ENCODE peak calls at places on chromosomes 13 and 19, in nine cellular contexts. E is AG09309; P is H9; O is T-cell; L is stimulated activated CD8-positive, alpha-beta memory T cell treated with anti-CD3 and anti-CD28 coated beads, Interleukin-15, amount 100 ng/mL, for 48 hours; G is NB4; Y is A549; F is cardiac fibroblast; T is right cardiac atrium. Z is an unnamed sample.

GRCh38 chr13:109989686-109990085 is 203.3 kb upstream of the IRS2 start:
- DNase-seq in P (no peak), G (no peak), L (no peak), T (no peak), Y (no peak), O (no peak), E (no peak), F (peak), Z (peak)

GRCh38 chr19:17073869-17074627 is 1.2 kb downstream of the HAUS8 start:
- DNase-seq in Y (no peak), P (peak), G (no peak), E (no peak), F (no peak), L (no peak), O (no peak), T (peak), Z (no peak)

GRCh38 chr19:8390617-8390981 is 439 bp downstream of the RAB11B start:
- DNase-seq in L (peak), T (peak), Y (peak), P (peak), E (peak), G (peak), O (peak), F (peak), Z (peak)

GRCh38 chr13:59673301-59673700 is 490.4 kb downstream of the DIAPH3 start:
- DNase-seq in O (no peak), E (no peak), G (no peak), F (no peak), L (no peak), Y (no peak), P (no peak), T (no peak), Z (no peak)

GRCh38 chr13:25490236-25490635 is 118.5 kb downstream of the ATP8A2 start:
- DNase-seq in G (no peak), P (no peak), O (no peak), E (no peak), L (no peak), Y (no peak), T (no peak), F (no peak), Z (no peak)

GRCh38 chr13:112910016-112910415 is 59.0 kb upstream of the MCF2L start:
- DNase-seq in O (no peak), T (no peak), G (no peak), Y (no peak), F (no peak), P (no peak), E (no peak), L (no peak), Z (no peak)

GRCh38 chr13:23516190-23516589 is 54.0 kb upstream of the TNFRSF19 start:
- DNase-seq in O (no peak), F (no peak), E (no peak), Y (no peak), T (no peak), P (no peak), L (no peak), G (no peak), Z (no peak)

GRCh38 chr19:5850743-5851293 is 431 bp downstream of the FUT3 start:
- DNase-seq in L (no peak), F (peak), P (no peak), T (peak), E (no peak), O (no peak), Y (no peak), G (no peak), Z (peak)

GRCh38 chr19:14198384-14199376 is 7.3 kb downstream of the ADGRL1 start:
- DNase-seq in G (peak), T (no peak), Y (peak), L (no peak), O (no peak), E (no peak), F (peak), P (no peak), Z (peak)

GRCh38 chr19:44635581-44636438 is 7.9 kb upstream of the PVR start:
- DNase-seq in Y (no peak), E (no peak), O (no peak), T (no peak), P (no peak), G (peak), L (no peak), F (peak), Z (no peak)

GRCh38 chr13:88031980-88032562 is 360.9 kb downstream of the SLITRK5 start:
- DNase-seq in Y (no peak), E (no peak), L (no peak), P (no peak), G (no peak), O (no peak), T (no peak), F (peak), Z (no peak)

GRCh38 chr13:32883501-32883900 is 132.7 kb upstream of the KL start:
- DNase-seq in E (no peak), O (no peak), F (no peak), P (no peak), L (no peak), Y (no peak), G (no peak), T (no peak), Z (peak)

GRCh38 chr13:98173431-98173921 is 3.6 kb downstream of the RNF113B start:
- DNase-seq in F (peak), E (peak), G (no peak), T (peak), Y (peak), L (no peak), P (no peak), O (no peak), Z (peak)

GRCh38 chr13:71219671-71220070 is 647.3 kb downstream of the DACH1 start:
- DNase-seq in O (no peak), G (no peak), L (no peak), T (no peak), F (no peak), Y (no peak), E (no peak), P (no peak), Z (no peak)

GRCh38 chr13:33745370-33746324 is 72.3 kb upstream of the RFC3 start:
- DNase-seq in L (no peak), O (no peak), Y (no peak), E (no peak), T (no peak), P (no peak), F (no peak), G (no peak), Z (no peak)

GRCh38 chr19:51689751-51690358 is 3.3 kb upstream of the SPACA6 start:
- DNase-seq in E (no peak), Y (peak), G (no peak), F (peak), O (no peak), T (peak), L (no peak), P (peak), Z (peak)

GRCh38 chr13:109998808-109999528 is 212.6 kb upstream of the IRS2 start:
- DNase-seq in G (peak), Y (peak), L (no peak), P (no peak), E (peak), T (no peak), O (no peak), F (peak), Z (peak)

GRCh38 chr13:102276479-102276878 is 125.4 kb downstream of the FGF14 start:
- DNase-seq in G (no peak), T (no peak), O (no peak), L (no peak), P (no peak), E (no peak), F (no peak), Y (no peak), Z (peak)

GRCh38 chr19:8209111-8209964 is at the start of gene CERS4:
- DNase-seq in Y (peak), L (peak), E (no peak), F (peak), G (peak), T (peak), P (peak), O (peak), Z (peak)

GRCh38 chr19:55301459-55302331 is 17.9 kb downstream of the BRSK1 start:
- DNase-seq in T (peak), E (no peak), Y (peak), F (peak), G (peak), P (peak), L (peak), O (peak), Z (peak)

GRCh38 chr13:100511422-100511821 is 77.2 kb downstream of the GGACT start:
- DNase-seq in O (no peak), G (no peak), T (no peak), Y (no peak), L (no peak), E (no peak), F (no peak), P (no peak), Z (no peak)

GRCh38 chr13:33512880-33513554 is 227.5 kb upstream of the STARD13 start:
- DNase-seq in T (no peak), E (no peak), F (no peak), Y (no peak), P (no peak), L (no peak), G (no peak), O (no peak), Z (peak)

GRCh38 chr13:78609464-78610205 is 6.3 kb upstream of the POU4F1 start:
- DNase-seq in Y (peak), F (no peak), P (peak), O (no peak), L (no peak), G (no peak), E (no peak), T (peak), Z (no peak)

GRCh38 chr19:2360876-2361232 is 789 bp downstream of the TMPRSS9 start:
- DNase-seq in L (no peak), O (no peak), F (no peak), E (no peak), T (no peak), Y (no peak), P (no peak), G (no peak), Z (no peak)

GRCh38 chr13:27264648-27265047 is 6.0 kb upstream of the RASL11A start:
- DNase-seq in Y (no peak), O (no peak), T (no peak), P (no peak), E (no peak), L (no peak), G (no peak), F (no peak), Z (no peak)

GRCh38 chr19:43465468-43466120 is at the start of gene LYPD3:
- DNase-seq in Y (no peak), T (peak), F (peak), P (peak), O (no peak), E (no peak), G (no peak), L (no peak), Z (peak)

GRCh38 chr13:78978381-78978998 is 319.5 kb upstream of the OBI1 start:
- DNase-seq in T (no peak), Y (peak), L (peak), P (no peak), E (peak), F (peak), G (peak), O (no peak), Z (peak)

GRCh38 chr19:2613507-2614295 is 88.8 kb downstream of the GNG7 start:
- DNase-seq in P (peak), T (peak), Y (peak), O (peak), G (peak), E (no peak), F (peak), L (no peak), Z (no peak)

GRCh38 chr19:19067276-19068072 is 3.7 kb downstream of the SLC25A42 start:
- DNase-seq in L (no peak), O (no peak), T (no peak), F (peak), Y (no peak), P (no peak), G (peak), E (no peak), Z (peak)

GRCh38 chr13:95295026-95295425 is 6.2 kb downstream of the ABCC4 start:
- DNase-seq in F (peak), P (no peak), L (no peak), T (no peak), Y (no peak), G (no peak), O (no peak), E (no peak), Z (no peak)

GRCh38 chr13:35857769-35858168 is 273.4 kb downstream of the DCLK1 start:
- DNase-seq in G (no peak), T (no peak), P (peak), Y (no peak), L (no peak), F (peak), O (no peak), E (no peak), Z (peak)

GRCh38 chr13:54845351-54845965 is 1816.8 kb downstream of the OLFM4 start:
- DNase-seq in L (no peak), O (no peak), E (no peak), P (peak), F (no peak), G (no peak), T (no peak), Y (no peak), Z (no peak)

Z was measured in fibroblast of villous mesenchyme.